ENCODE peak calls at places on chromosomes 16 and 17, in five cellular contexts. U, E, F, B and R are unnamed samples.
A peak's percentile ranks its signal among the peaks of the same experiment; 100 is the strongest.

GRCh38 chr16:66315210-66315825 is 51.2 kb upstream of the CDH5 start:
- DNase-seq in U (peak; percentile 77), F (peak; percentile 20), E (peak; percentile 25), B (peak; percentile 63), R (peak; percentile 65)

GRCh38 chr17:78745407-78746088 is 36.5 kb downstream of the CYTH1 start:
- DNase-seq in U (no peak), F (no peak), B (no peak), E (no peak), R (peak; percentile 75)

GRCh38 chr17:74149597-74150427 is 53.7 kb upstream of the RPL38 start:
- DNase-seq in B (no peak), F (no peak), E (no peak), U (no peak), R (no peak)

GRCh38 chr17:54901230-54901847 is 687 bp downstream of the TOM1L1 start:
- DNase-seq in F (no peak), U (no peak), B (no peak), E (peak; percentile 17), R (no peak)

GRCh38 chr16:1572664-1573063 is 39.2 kb downstream of the TMEM204 start:
- DNase-seq in U (no peak), F (no peak), E (no peak), B (no peak), R (no peak)

GRCh38 chr16:67458121-67458641 is 22.8 kb downstream of the ATP6V0D1 start:
- DNase-seq in E (no peak), U (no peak), F (no peak), B (no peak), R (no peak)

GRCh38 chr16:66042341-66042740 is 324.1 kb upstream of the CDH5 start:
- DNase-seq in E (no peak), F (no peak), U (no peak), B (no peak), R (no peak)

GRCh38 chr17:56317351-56318208 is 164.3 kb downstream of the ANKFN1 start:
- DNase-seq in B (no peak), E (no peak), F (no peak), U (no peak), R (no peak)

GRCh38 chr16:56202036-56202435 is 10.7 kb downstream of the GNAO1 start:
- DNase-seq in U (no peak), B (no peak), E (no peak), F (no peak), R (peak; percentile 32)

GRCh38 chr16:54930034-54930938 is at the start of gene IRX5:
- DNase-seq in U (peak; percentile 83), F (peak; percentile 55), B (peak; percentile 90), E (peak; percentile 94), R (peak; percentile 54)

GRCh38 chr16:57764341-57765159 is 29.0 kb downstream of the KATNB1 start:
- DNase-seq in B (no peak), F (peak; percentile 57), E (peak; percentile 55), U (no peak), R (peak; percentile 69)

GRCh38 chr17:74892013-74892841 is 1.2 kb downstream of the FADS6 start:
- DNase-seq in E (no peak), F (no peak), B (no peak), U (no peak), R (no peak)

GRCh38 chr17:76872221-76872873 is 4.1 kb downstream of the MGAT5B start:
- DNase-seq in F (no peak), B (no peak), E (peak; percentile 78), U (no peak), R (peak; percentile 8)

GRCh38 chr16:84571010-84571409 is 46.9 kb downstream of the COTL1 start:
- DNase-seq in B (no peak), E (no peak), F (no peak), U (no peak), R (no peak)

DNA sequence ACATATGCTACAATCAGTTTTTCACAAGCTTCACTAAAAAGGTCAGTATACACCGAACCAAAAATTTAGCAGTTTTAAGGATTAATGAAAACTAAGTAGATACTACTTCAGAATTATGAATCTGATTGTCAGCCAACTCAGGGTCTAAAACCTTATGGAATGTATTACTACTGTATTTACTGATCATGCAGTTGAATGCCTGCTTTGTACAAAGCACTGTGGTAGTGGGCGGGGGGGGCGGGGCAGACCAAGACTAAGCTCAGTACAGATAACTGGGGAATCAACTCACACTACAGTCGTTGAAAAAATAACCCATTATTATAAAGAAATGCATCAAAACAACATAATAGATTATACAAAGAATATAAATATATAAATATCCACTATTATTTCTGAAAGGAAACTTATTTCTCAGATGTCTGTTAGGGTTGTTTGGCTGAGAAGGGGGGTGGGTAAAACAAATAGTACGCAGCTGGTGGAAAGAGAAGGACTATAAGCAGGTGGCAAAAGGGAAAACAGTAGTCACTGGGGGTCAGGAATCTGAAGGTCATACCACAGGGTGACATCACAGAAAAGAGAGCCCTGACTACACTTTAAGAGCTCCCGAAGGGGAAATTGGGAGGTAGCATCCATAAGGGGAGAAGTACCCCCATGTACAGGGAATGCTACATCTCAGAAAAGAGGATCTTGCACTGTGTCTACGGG is 109.4 kb upstream of the AXIN2 start:
- DNase-seq in B (no peak), E (no peak), U (no peak), F (no peak), R (no peak)
- H3K4me3 ChIP-seq in B (no peak overlapping the region), E (no peak overlapping the region), U (no peak overlapping the region), F (no peak overlapping the region), R (no peak overlapping the region)

DNA sequence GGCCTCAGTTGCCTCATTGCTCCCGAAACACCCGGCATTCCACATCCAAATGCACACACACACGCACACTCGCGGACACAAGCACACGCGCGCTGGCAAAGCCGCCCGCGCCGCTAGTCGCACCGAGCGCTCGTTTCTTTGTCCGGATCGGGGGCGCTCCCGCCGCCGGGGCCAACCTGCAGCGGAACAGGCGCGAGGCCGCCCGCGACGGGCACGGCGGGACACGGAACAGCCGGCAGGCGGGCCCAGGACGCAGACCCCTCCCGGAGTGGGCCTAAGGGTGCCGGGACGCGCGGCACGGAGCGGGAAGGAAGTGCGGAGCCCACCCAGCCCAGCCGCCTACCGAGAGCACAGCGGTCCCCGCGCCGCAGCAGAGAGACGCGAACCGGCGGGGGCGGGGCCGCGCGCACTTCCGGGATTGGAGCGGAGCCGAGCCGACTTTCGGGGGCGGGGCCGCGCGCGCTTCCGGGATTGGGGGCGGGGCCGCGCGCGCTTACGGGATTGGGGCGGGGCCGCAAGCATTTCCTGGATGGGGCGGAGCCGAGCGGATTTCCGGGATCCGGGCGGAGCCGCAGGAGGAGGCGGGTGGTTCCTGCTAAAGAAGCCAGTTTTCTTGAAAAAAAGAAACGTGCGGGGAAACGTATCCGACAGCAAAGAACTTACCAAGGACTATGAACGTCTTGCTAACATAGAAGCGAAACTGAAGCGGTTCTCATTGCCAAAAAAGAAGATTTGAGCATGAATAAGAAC is at the start of gene CYBC1:
- DNase-seq in F (peak; percentile 93), E (peak; percentile 73), B (peak; percentile 97), U (peak; percentile 97), R (peak; percentile 97)
- TF ChIP-seq CTCF in F (no peak), E (no peak), B (no peak), U (no peak), R (no peak)

DNA sequence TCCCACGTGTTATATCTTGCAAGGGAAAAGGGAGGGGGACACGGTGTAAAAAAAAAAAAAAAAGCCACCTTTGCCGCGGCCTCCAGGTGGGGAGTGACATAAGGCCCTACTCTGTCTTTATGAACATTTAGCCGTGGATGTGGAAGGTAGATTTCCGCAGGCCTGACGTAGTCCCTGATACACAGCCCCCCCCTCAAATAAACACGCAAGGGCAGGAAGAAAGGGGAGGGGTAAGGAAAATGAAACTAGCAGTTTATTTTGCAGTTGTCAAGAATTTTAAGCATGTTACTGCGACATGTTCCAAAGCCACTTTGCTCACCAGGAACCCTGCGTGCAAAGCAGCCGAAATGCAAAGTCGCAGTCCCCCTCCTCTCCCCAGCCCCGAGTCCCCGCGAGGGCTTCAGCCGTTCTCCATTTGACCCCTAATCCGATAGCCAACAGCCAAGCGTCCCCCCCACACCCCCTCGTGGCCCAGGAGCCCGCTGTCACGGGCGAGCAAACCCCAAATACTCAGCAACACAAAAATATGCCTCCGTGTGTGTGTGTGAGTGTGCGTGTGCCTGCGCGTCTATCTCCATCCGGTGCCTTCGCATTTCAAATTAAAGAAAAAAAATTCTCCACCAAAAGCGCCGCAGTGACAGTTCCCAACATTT is 1.2 kb downstream of the CBX4 start:
- DNase-seq in B (peak; percentile 57), E (no peak), F (peak; percentile 55), U (no peak), R (peak; percentile 62)
- H3K4me3 ChIP-seq in B (peak overlapping the region; percentile 63), E (peak overlapping the region; percentile 81), F (peak overlapping the region; percentile 79), U (peak overlapping the region; percentile 84), R (peak overlapping the region; percentile 71)

DNA sequence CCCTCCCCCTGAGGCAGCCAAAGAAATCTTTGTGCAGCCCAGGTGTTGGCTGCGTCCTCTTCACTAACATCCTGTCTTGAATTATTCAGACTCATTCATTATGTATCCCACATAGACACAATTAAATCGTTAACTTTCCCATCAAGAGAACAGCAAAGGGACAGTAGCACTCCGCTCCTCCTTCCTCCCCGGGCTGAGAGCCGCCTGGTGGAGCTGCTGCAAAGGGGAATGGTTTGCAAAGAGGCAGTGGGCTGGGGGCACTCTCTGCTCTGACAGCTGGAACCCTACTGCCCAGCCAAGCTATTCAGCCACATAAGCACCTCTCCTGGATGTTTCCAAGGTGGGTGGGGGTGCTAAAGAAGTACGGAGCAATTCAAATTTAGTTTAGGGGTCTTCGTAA is 289.9 kb upstream of the SOX9 start:
- DNase-seq in U (no peak), F (no peak), E (no peak), B (no peak), R (no peak)
- TF ChIP-seq CTCF in U (no peak), F (no peak), E (no peak), B (no peak), R (no peak)

GRCh38 chr17:32774286-32775084 is 102.4 kb downstream of the MYO1D start:
- DNase-seq in B (no peak), F (no peak), U (no peak), E (no peak), R (no peak)
- H3K4me3 ChIP-seq in B (no peak overlapping the region), F (no peak overlapping the region), U (no peak overlapping the region), E (no peak overlapping the region), R (no peak overlapping the region)

GRCh38 chr17:2707721-2708584 is 3.6 kb downstream of the CLUH start:
- DNase-seq in B (peak; percentile 66), F (no peak), U (peak; percentile 74), E (no peak), R (no peak)
- TF ChIP-seq CTCF in B (no peak), F (peak; percentile 53), U (peak; percentile 21), E (peak; percentile 49), R (peak; percentile 50)